ENCODE peak calls at places on chromosome 13, in eight cellular contexts. Q is nephron progenitor cell, V is neural crest cell, K is AG09319, A is lower leg skin, B is fibroblast of lung, H is lung, G is suprapubic skin. J is an unnamed sample.

GRCh38 chr13:32010137-32010536 is 21.4 kb upstream of the FRY start:
- DNase-seq in G (no peak), A (no peak), Q (no peak), B (peak; percentile 20), V (no peak), H (no peak), K (no peak), J (no peak)

GRCh38 chr13:109857325-109857724 is 70.9 kb upstream of the IRS2 start:
- DNase-seq in K (no peak), G (no peak), H (peak; percentile 14), A (no peak), Q (no peak), V (no peak), B (no peak), J (no peak)

GRCh38 chr13:73945871-73946270 is 188.3 kb downstream of the KLF12 start:
- DNase-seq in H (no peak), A (no peak), G (no peak), B (peak; percentile 57), K (no peak), Q (no peak), V (no peak), J (no peak)

GRCh38 chr13:111160648-111161047 is 45.5 kb downstream of the ARHGEF7 start:
- DNase-seq in V (no peak), K (no peak), B (no peak), Q (no peak), H (no peak), G (no peak), A (no peak), J (no peak)

GRCh38 chr13:31209819-31210209 is 10.0 kb downstream of the B3GLCT start:
- DNase-seq in G (no peak), B (no peak), V (no peak), Q (no peak), A (no peak), K (no peak), H (no peak), J (no peak)

GRCh38 chr13:75633285-75633684 is 2.8 kb upstream of the LMO7 start:
- DNase-seq in H (no peak), V (no peak), A (no peak), K (no peak), Q (no peak), G (no peak), B (peak; percentile 96), J (no peak)

GRCh38 chr13:105918842-105919741 is 616.4 kb downstream of the EFNB2 start:
- DNase-seq in G (no peak), K (no peak), H (no peak), B (peak; percentile 83), Q (no peak), A (no peak), V (peak; percentile 11), J (no peak)

GRCh38 chr13:23579886-23580706 is 9.9 kb downstream of the TNFRSF19 start:
- DNase-seq in A (no peak), H (no peak), Q (no peak), G (no peak), V (no peak), K (no peak), B (no peak), J (no peak)

GRCh38 chr13:94058821-94059360 is 420.6 kb downstream of the DCT start:
- DNase-seq in V (no peak), A (no peak), B (no peak), K (no peak), H (no peak), G (no peak), Q (no peak), J (no peak)

GRCh38 chr13:94683426-94683825 is 28.9 kb downstream of the SOX21 start:
- DNase-seq in B (no peak), Q (no peak), K (no peak), H (no peak), A (no peak), V (no peak), G (no peak), J (no peak)

GRCh38 chr13:27728271-27728670 is 64.0 kb upstream of the GSX1 start:
- DNase-seq in B (no peak), K (no peak), A (no peak), Q (peak; percentile 28), V (peak; percentile 36), G (no peak), H (no peak), J (no peak)

GRCh38 chr13:74550039-74550438 is 415.8 kb upstream of the KLF12 start:
- DNase-seq in Q (no peak), V (no peak), G (no peak), B (peak; percentile 40), A (no peak), K (no peak), H (no peak), J (no peak)

GRCh38 chr13:110182003-110182402 is 125.0 kb downstream of the COL4A1 start:
- DNase-seq in V (no peak), H (no peak), G (no peak), B (no peak), A (no peak), Q (no peak), K (no peak), J (no peak)

DNA sequence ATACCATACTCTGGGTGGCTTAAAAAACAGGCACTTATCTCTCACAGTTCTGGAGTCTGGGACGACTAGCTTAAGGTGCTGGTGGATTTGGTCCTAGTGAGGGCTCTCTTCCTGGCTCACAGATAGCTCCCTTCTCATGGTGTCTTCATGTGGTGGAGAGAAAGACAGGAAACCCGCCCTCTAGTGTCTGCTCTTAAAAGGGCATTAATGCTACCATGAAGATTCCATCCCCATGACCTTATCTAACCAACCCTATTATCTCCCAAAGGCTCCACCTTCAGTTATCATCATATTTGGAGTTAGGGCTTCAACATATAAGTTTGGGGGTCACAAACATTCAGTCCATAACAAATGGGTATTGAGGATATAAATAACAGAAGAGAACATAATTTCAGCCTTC is 139.4 kb downstream of the HS6ST3 start:
- DNase-seq in H (no peak), Q (no peak), K (no peak), V (no peak), A (no peak), G (no peak), B (no peak), J (no peak)
- TF ChIP-seq CTCF in H (no peak), Q (peak; percentile 34), K (no peak), V (peak; percentile 58), A (no peak), G (no peak), B (peak; percentile 30), J (peak; percentile 24)

GRCh38 chr13:98774776-98775175 is 22.3 kb upstream of the SLC15A1 start:
- DNase-seq in Q (no peak), K (no peak), A (no peak), B (no peak), V (no peak), G (no peak), H (no peak), J (no peak)

GRCh38 chr13:98771838-98772611 is 19.6 kb upstream of the SLC15A1 start:
- DNase-seq in K (no peak), B (no peak), G (no peak), H (no peak), V (no peak), A (no peak), Q (no peak), J (no peak)

GRCh38 chr13:98775386-98775785 is 22.9 kb upstream of the SLC15A1 start:
- DNase-seq in V (no peak), Q (no peak), K (no peak), A (no peak), G (no peak), B (no peak), H (no peak), J (no peak)

GRCh38 chr13:98773921-98774320 is 21.4 kb upstream of the SLC15A1 start:
- DNase-seq in B (no peak), H (no peak), K (no peak), G (no peak), A (no peak), V (no peak), Q (no peak), J (no peak)

GRCh38 chr13:98773053-98773452 is 20.6 kb upstream of the SLC15A1 start:
- DNase-seq in V (no peak), G (no peak), B (no peak), H (no peak), A (no peak), K (no peak), Q (no peak), J (no peak)
- TF ChIP-seq CTCF in V (no peak), G (no peak), B (no peak), H (no peak), A (no peak), K (no peak), Q (no peak), J (no peak)

GRCh38 chr13:112586334-112586733 is 1.6 kb downstream of the TUBGCP3 start:
- DNase-seq in H (no peak), K (no peak), B (no peak), A (no peak), G (no peak), V (no peak), Q (no peak), J (no peak)

GRCh38 chr13:112583592-112584277 is 4.2 kb downstream of the TUBGCP3 start:
- DNase-seq in G (no peak), V (no peak), H (peak; percentile 67), A (peak; percentile 49), B (no peak), K (no peak), Q (no peak), J (no peak)

GRCh38 chr13:112588490-112589297 is 741 bp upstream of the TUBGCP3 start:
- DNase-seq in Q (no peak), B (no peak), A (no peak), V (no peak), H (no peak), G (no peak), K (no peak), J (no peak)

GRCh38 chr13:112587767-112588489 is at the start of gene TUBGCP3:
- DNase-seq in K (peak; percentile 44), A (peak; percentile 69), G (peak; percentile 89), B (peak; percentile 78), H (peak; percentile 86), V (peak; percentile 71), Q (peak; percentile 81), J (peak; percentile 81)

DNA sequence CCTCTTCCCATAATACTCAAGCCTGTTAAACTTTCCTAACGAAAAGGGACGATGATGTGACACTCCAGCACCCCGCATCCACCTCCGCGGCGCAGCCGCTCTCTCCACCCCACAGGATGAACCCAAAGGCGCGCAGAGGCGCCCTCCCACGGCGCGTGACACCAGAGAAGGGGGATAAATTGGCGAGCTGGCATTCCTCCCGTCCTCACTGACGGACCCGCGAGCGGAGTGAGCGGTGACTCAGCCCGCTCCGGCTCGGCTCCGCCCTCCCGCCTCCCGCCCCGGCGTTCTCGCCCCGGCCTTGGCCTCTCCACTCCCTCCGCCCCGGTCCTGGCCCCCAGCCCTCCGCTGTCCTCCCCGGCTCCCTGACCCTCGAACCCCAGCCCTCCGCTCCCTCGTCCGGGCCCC is 590 bp downstream of the TUBGCP3 start:
- DNase-seq in G (peak; percentile 89), H (peak; percentile 81), V (peak; percentile 63), Q (peak; percentile 84), K (peak; percentile 55), A (peak; percentile 74), B (peak; percentile 79), J (peak; percentile 79)
- TF ChIP-seq CTCF in G (no peak), H (no peak), V (no peak), Q (no peak), K (peak; percentile 23), A (no peak), B (peak; percentile 12), J (no peak)

DNA sequence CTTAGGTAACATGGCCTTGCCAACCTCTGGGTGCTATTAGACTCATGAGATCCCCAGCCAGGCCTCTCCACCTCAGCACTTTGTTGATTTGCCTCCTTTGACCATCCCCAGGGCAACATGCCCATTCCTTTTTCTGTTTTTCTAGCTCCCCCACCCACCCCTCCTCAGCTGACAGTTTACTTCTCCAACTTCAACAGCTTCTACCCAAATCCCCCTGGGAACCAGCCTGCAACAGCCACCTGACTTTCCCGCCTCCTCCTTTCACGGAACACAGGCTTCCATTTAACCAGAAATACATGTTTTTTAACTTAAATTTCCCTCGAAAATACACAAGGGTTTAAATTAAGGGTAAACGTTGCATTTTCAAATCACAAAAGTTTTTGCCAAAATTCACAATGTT is 117.3 kb downstream of the DLEU7 start:
- DNase-seq in K (no peak), G (no peak), A (no peak), Q (no peak), B (no peak), H (no peak), V (no peak), J (no peak)
- TF ChIP-seq CTCF in K (no peak), G (no peak), A (no peak), Q (no peak), B (no peak), H (no peak), V (no peak), J (no peak)

J was measured in mesothelial cell of epicardium.